ENCODE peak calls at places on chromosomes 4 and X, in five cellular contexts. G is AG10803, H is AG09309, Y is cardiac muscle cell, W is left lung. L is an unnamed sample.

GRCh38 chrX:112636288-112636687 is 43.5 kb downstream of the LHFPL1 start:
- DNase-seq in G (peak), H (no peak), Y (no peak), W (no peak), L (no peak)

GRCh38 chr4:97912151-97912550 is 231.1 kb downstream of the STPG2 start:
- DNase-seq in G (no peak), H (no peak), Y (no peak), W (no peak), L (no peak)

GRCh38 chr4:8589831-8590545 is 2.6 kb upstream of the CPZ start:
- DNase-seq in G (peak), H (peak), Y (no peak), W (peak), L (peak)

GRCh38 chr4:76197001-76197743 is 16.5 kb downstream of the SCARB2 start:
- DNase-seq in G (peak), H (no peak), Y (no peak), W (no peak), L (no peak)

GRCh38 chr4:112979881-112980421 is 69.5 kb upstream of the ANK2 start:
- DNase-seq in G (no peak), H (no peak), Y (no peak), W (peak), L (no peak)

GRCh38 chr4:25863906-25864418 is 1.2 kb upstream of the SEL1L3 start:
- DNase-seq in G (no peak), H (no peak), Y (peak), W (no peak), L (no peak)

GRCh38 chr4:20509315-20509714 is 190.9 kb upstream of the PACRGL start:
- DNase-seq in G (no peak), H (no peak), Y (peak), W (no peak), L (no peak)

GRCh38 chr4:1048781-1049590 is 37.6 kb downstream of the FGFRL1 start:
- DNase-seq in G (no peak), H (no peak), Y (no peak), W (peak), L (no peak)

GRCh38 chr4:145887241-145887964 is 51.2 kb downstream of the ZNF827 start:
- DNase-seq in G (peak), H (peak), Y (no peak), W (no peak), L (peak)

GRCh38 chr4:93731448-93731847 is 97.1 kb upstream of the ATOH1 start:
- DNase-seq in G (no peak), H (no peak), Y (no peak), W (no peak), L (no peak)

GRCh38 chr4:127578967-127579366 is 53.8 kb upstream of the INTU start:
- DNase-seq in G (no peak), H (no peak), Y (no peak), W (no peak), L (no peak)

GRCh38 chrX:21943460-21944135 is 3.1 kb downstream of the SMS start:
- DNase-seq in G (peak), H (peak), Y (no peak), W (no peak), L (peak)

GRCh38 chr4:67250497-67250896 is 294.8 kb downstream of the CENPC start:
- DNase-seq in G (no peak), H (no peak), Y (no peak), W (no peak), L (no peak)

GRCh38 chr4:184503869-184504300 is 29.5 kb upstream of the IRF2 start:
- DNase-seq in G (peak), H (no peak), Y (no peak), W (no peak), L (no peak)

GRCh38 chr4:73661646-73662119 is 41.4 kb upstream of the RASSF6 start:
- DNase-seq in G (peak), H (peak), Y (no peak), W (no peak), L (peak)

GRCh38 chr4:168586926-168587325 is 90.1 kb downstream of the PALLD start:
- DNase-seq in G (no peak), H (no peak), Y (no peak), W (no peak), L (no peak)

GRCh38 chrX:99001286-99001685 is 1408.8 kb downstream of the PCDH19 start:
- DNase-seq in G (no peak), H (no peak), Y (no peak), W (no peak), L (no peak)

GRCh38 chrX:150575415-150575814 is 7.0 kb downstream of the MTM1 start:
- DNase-seq in G (peak), H (no peak), Y (no peak), W (no peak), L (no peak)

GRCh38 chr4:8547912-8548730 is 32.1 kb upstream of the GPR78 start:
- DNase-seq in G (no peak), H (no peak), Y (no peak), W (no peak), L (no peak)

GRCh38 chrX:47560831-47561652 is at the start of gene ARAF:
- DNase-seq in G (peak), H (peak), Y (peak), W (peak), L (peak)

GRCh38 chr4:42904986-42905385 is 12.5 kb downstream of the GRXCR1 start:
- DNase-seq in G (no peak), H (no peak), Y (no peak), W (no peak), L (no peak)

GRCh38 chr4:41361831-41362646 is 105.3 kb downstream of the UCHL1 start:
- DNase-seq in G (no peak), H (no peak), Y (no peak), W (no peak), L (no peak)

GRCh38 chr4:110959041-110959643 is 336.3 kb upstream of the PITX2 start:
- DNase-seq in G (peak), H (no peak), Y (no peak), W (no peak), L (peak)

GRCh38 chr4:27702710-27703431 is 842.2 kb downstream of the STIM2 start:
- DNase-seq in G (no peak), H (no peak), Y (peak), W (no peak), L (no peak)

GRCh38 chrX:73851014-73852009 is 288.3 kb downstream of the CHIC1 start:
- DNase-seq in G (no peak), H (peak), Y (no peak), W (no peak), L (peak)

GRCh38 chrX:73852022-73852421 is 289.0 kb downstream of the CHIC1 start:
- DNase-seq in G (no peak), H (no peak), Y (no peak), W (no peak), L (no peak)

GRCh38 chrX:73847991-73848390 is 285.0 kb downstream of the CHIC1 start:
- DNase-seq in G (no peak), H (no peak), Y (no peak), W (no peak), L (no peak)

GRCh38 chrX:73850124-73851013 is 287.4 kb downstream of the CHIC1 start:
- DNase-seq in G (peak), H (no peak), Y (peak), W (no peak), L (peak)

GRCh38 chrX:73849054-73849453 is 286.1 kb downstream of the CHIC1 start:
- DNase-seq in G (no peak), H (no peak), Y (no peak), W (no peak), L (no peak)
- H3K4me3 ChIP-seq in G (no peak), H (peak), Y (no peak), W (no peak), L (peak)

GRCh38 chr4:56252561-56253152 is 134.6 kb downstream of the AASDH start:
- DNase-seq in G (no peak), H (no peak), Y (no peak), W (no peak), L (no peak)
- TF ChIP-seq CTCF in G (no peak), H (no peak), Y (no peak), W (no peak), L (no peak)

DNA sequence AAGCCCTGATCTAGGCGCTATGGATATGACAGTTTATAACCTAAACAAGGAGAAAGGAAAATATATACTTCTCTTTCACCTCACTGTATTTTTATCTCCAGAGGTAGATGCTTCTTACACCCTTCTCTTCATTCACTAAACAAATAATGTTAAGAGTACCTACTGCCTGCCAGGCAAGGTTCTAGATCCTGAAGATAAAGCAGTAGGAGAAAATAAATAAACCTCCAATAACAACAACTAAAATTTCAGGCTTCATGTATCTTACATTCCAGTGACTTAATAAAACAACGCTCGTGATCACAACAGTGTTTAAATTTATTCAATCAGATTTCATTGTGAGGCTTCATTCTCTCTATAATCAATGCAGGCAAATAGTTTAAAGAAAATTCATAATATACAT is 20.6 kb downstream of the PDGFC start:
- DNase-seq in G (no peak), H (no peak), Y (no peak), W (no peak), L (no peak)
- H3K4me3 ChIP-seq in G (no peak), H (no peak), Y (no peak), W (no peak), L (no peak)

GRCh38 chr4:138182838-138183426 is 59.2 kb downstream of the SLC7A11 start:
- DNase-seq in G (peak), H (peak), Y (peak), W (no peak), L (peak)
- TF ChIP-seq CTCF in G (peak), H (peak), Y (peak), W (peak), L (peak)

DNA sequence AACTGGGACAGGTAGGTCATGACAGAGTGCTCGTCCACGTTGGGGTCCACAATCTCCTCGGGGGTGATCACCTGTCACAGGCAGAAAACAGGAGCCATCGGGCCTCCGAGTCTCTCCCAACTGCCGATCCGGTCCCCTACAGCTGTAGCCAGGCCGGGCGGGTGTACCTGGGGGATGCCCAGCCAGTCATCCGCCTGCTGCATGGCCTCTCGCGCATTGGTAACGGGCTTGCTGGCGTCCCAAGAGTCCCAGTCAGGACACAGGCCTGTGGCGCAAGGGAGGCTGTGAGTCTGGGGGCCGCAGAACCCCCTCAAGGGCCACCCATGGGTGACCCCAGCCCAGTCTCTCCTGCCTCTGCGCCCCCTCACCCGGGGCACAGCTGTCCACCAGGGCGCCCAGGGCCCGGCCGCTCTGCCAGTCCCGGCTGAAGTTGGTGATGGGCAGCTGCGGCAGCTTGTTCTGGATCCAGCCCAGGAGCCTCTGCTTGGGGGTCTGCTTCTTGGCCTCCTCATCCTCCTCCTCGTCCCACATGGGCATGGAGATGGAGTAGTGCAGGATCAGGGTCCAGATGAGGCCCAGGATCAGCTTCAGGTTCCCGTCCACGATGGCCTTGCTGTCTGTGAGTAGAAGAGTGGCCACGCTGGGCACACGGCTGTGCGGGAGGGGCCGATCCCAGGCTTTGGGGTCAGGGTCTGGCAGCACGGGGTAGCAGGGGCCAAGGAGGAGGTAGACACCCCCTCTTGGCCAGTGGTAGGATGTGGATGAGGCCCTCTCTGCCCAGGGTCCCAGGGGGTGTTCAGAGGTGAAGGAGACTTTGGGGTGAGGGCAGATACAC is 6.7 kb downstream of the FLNA start:
- DNase-seq in G (no peak), H (no peak), Y (no peak), W (no peak), L (no peak)
- H3K4me3 ChIP-seq in G (peak), H (peak), Y (no peak), W (peak), L (peak)

DNA sequence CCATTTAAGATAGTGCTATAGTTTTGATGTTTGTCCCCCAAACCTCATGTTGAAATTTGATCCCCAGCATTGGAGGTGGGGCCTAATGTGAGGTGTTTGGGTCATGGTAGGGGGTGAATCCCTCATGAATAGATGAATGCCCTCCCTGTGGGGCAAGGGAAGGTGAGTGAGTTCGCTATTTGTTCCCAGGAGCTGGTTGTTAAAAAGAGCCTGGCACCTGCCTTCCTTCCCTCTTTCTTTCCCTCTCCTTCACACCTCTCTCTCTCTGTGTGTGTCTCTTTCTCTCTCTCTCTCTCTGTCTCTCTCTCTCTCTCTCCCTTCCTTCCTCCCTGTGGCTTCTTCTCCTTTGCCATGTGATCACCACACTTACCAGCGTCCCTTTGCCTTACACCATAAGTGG is 160.7 kb downstream of the AASDH start:
- DNase-seq in G (no peak), H (no peak), Y (no peak), W (no peak), L (no peak)
- TF ChIP-seq CTCF in G (no peak), H (no peak), Y (no peak), W (no peak), L (no peak)

DNA sequence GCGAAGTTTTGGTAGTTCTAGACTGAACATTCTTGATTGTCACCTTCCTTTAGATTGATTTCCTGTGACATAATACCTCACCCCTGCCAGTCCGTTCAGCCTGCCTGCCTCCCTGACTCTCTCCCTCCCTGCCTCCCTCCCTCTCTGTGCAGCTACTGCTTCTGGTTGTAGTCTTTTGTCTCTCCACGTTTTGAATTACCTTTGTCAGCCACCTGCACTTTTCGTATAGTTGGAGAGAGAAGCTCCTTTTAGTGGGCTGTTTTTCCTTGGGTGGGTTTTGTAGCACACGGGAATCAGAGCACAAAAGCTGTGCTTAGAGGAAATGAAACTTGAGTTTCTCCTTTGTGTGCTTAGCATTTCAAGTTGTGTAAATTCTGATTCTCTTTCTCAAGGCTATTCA is 32.6 kb upstream of the MSMO1 start:
- DNase-seq in G (no peak), H (no peak), Y (no peak), W (no peak), L (no peak)
- H3K4me3 ChIP-seq in G (no peak), H (no peak), Y (no peak), W (no peak), L (no peak)